ENCODE peak calls at places on chromosomes 5 and 9, in six cellular contexts. C is EH; R is NCI-H2081; K is HCT116; Q is HTR-8/SVneo; S is CD8-positive, alpha-beta T cell. N is an unnamed sample.
A peak's percentile ranks its signal among the peaks of the same experiment; 100 is the strongest.

GRCh38 chr5:51345106-51345505 is 38.1 kb upstream of the ISL1 start:
- DNase-seq in S (no peak), R (no peak), C (peak; percentile 60), Q (no peak), K (peak; percentile 34), N (no peak)

GRCh38 chr9:17777465-17777864 is 198.6 kb downstream of the SH3GL2 start:
- DNase-seq in R (no peak), S (no peak), C (no peak), K (no peak), Q (no peak), N (no peak)

GRCh38 chr5:167754501-167754941 is 536.9 kb upstream of the WWC1 start:
- DNase-seq in S (no peak), Q (no peak), C (peak; percentile 78), K (no peak), R (no peak), N (no peak)

GRCh38 chr9:84935528-84936117 is 266.1 kb downstream of the NTRK2 start:
- DNase-seq in S (no peak), R (no peak), C (no peak), K (no peak), Q (no peak), N (no peak)

GRCh38 chr9:81058776-81059175 is 630.6 kb downstream of the TLE1 start:
- DNase-seq in S (no peak), C (no peak), R (no peak), Q (no peak), K (no peak), N (no peak)

GRCh38 chr5:150175536-150175935 is 9.0 kb downstream of the CDX1 start:
- DNase-seq in C (peak; percentile 65), K (peak; percentile 19), S (no peak), Q (peak; percentile 63), R (no peak), N (no peak)

GRCh38 chr5:158164648-158165047 is 305.7 kb upstream of the CLINT1 start:
- DNase-seq in S (no peak), R (no peak), Q (no peak), K (no peak), C (no peak), N (no peak)

GRCh38 chr9:87892956-87893355 is 10.3 kb downstream of the SPATA31E1 start:
- DNase-seq in K (no peak), C (no peak), S (no peak), Q (no peak), R (no peak), N (no peak)

GRCh38 chr9:126093771-126094170 is 232.9 kb upstream of the MVB12B start:
- DNase-seq in K (no peak), S (no peak), C (no peak), Q (no peak), R (no peak), N (no peak)

GRCh38 chr5:179337227-179338122 is 7.8 kb downstream of the ADAMTS2 start:
- DNase-seq in K (no peak), Q (no peak), R (no peak), C (no peak), S (no peak), N (no peak)

GRCh38 chr5:21810737-21811316 is 1042.3 kb downstream of the CDH12 start:
- DNase-seq in Q (no peak), R (peak; percentile 76), K (no peak), S (no peak), C (no peak), N (no peak)

GRCh38 chr9:135349963-135350360 is 129.6 kb upstream of the PPP1R26 start:
- DNase-seq in K (no peak), R (no peak), C (no peak), S (no peak), Q (no peak), N (no peak)

GRCh38 chr9:16128003-16128402 is 575.2 kb downstream of the CCDC171 start:
- DNase-seq in K (no peak), R (no peak), Q (no peak), C (no peak), S (no peak), N (no peak)

GRCh38 chr5:81838307-81838906 is 87.5 kb upstream of the SSBP2 start:
- DNase-seq in C (peak; percentile 70), K (peak; percentile 28), Q (no peak), R (no peak), S (peak; percentile 36), N (no peak)

N was measured in hepatic stellate cell.